ENCODE peak calls at places on chromosomes 2 and 18, in eight cellular contexts. One of them, this sample, is unnamed.

GRCh38 chr18:11989174-11989573 is 7.9 kb downstream of the IMPA2 start:
- DNase-seq in NCI-H2029 treated with DMSO at 0.1 percent for 48 hours: no peak
- DNase-seq in K562: no peak
- DNase-seq in activated naive CD4-positive, alpha-beta T cell: no peak
- DNase-seq in EL: no peak
- DNase-seq in Caco-2: no peak
- DNase-seq in A172: no peak
- DNase-seq in activated effector memory CD4-positive, alpha-beta T cell treated with anti-CD3 and anti-CD28 coated beads, Interleukin-2, amount 50 U/mL, for 16 hours: peak
- DNase-seq in this sample: no peak

GRCh38 chr2:120915670-120916069 is 180.0 kb downstream of the GLI2 start:
- DNase-seq in A172: peak
- DNase-seq in EL: no peak
- DNase-seq in NCI-H2029 treated with DMSO at 0.1 percent for 48 hours: no peak
- DNase-seq in Caco-2: no peak
- DNase-seq in activated naive CD4-positive, alpha-beta T cell: no peak
- DNase-seq in activated effector memory CD4-positive, alpha-beta T cell treated with anti-CD3 and anti-CD28 coated beads, Interleukin-2, amount 50 U/mL, for 16 hours: no peak
- DNase-seq in K562: no peak
- DNase-seq in this sample: no peak

GRCh38 chr2:173550143-173550542 is 195.5 kb downstream of the CDCA7 start:
- DNase-seq in EL: peak
- DNase-seq in A172: peak
- DNase-seq in activated naive CD4-positive, alpha-beta T cell: no peak
- DNase-seq in NCI-H2029 treated with DMSO at 0.1 percent for 48 hours: no peak
- DNase-seq in Caco-2: no peak
- DNase-seq in activated effector memory CD4-positive, alpha-beta T cell treated with anti-CD3 and anti-CD28 coated beads, Interleukin-2, amount 50 U/mL, for 16 hours: no peak
- DNase-seq in K562: no peak
- DNase-seq in this sample: no peak

GRCh38 chr2:234593636-234594035 is 96.8 kb upstream of the ARL4C start:
- DNase-seq in NCI-H2029 treated with DMSO at 0.1 percent for 48 hours: no peak
- DNase-seq in K562: no peak
- DNase-seq in EL: peak
- DNase-seq in activated naive CD4-positive, alpha-beta T cell: no peak
- DNase-seq in activated effector memory CD4-positive, alpha-beta T cell treated with anti-CD3 and anti-CD28 coated beads, Interleukin-2, amount 50 U/mL, for 16 hours: no peak
- DNase-seq in Caco-2: no peak
- DNase-seq in A172: no peak
- DNase-seq in this sample: no peak

GRCh38 chr2:160372585-160372984 is 121.0 kb downstream of the RBMS1 start:
- DNase-seq in activated effector memory CD4-positive, alpha-beta T cell treated with anti-CD3 and anti-CD28 coated beads, Interleukin-2, amount 50 U/mL, for 16 hours: no peak
- DNase-seq in Caco-2: no peak
- DNase-seq in A172: no peak
- DNase-seq in K562: no peak
- DNase-seq in NCI-H2029 treated with DMSO at 0.1 percent for 48 hours: no peak
- DNase-seq in EL: peak
- DNase-seq in activated naive CD4-positive, alpha-beta T cell: no peak
- DNase-seq in this sample: no peak

GRCh38 chr2:51027968-51028367 is 4.0 kb downstream of the NRXN1 start:
- DNase-seq in activated effector memory CD4-positive, alpha-beta T cell treated with anti-CD3 and anti-CD28 coated beads, Interleukin-2, amount 50 U/mL, for 16 hours: no peak
- DNase-seq in EL: no peak
- DNase-seq in Caco-2: no peak
- DNase-seq in K562: no peak
- DNase-seq in NCI-H2029 treated with DMSO at 0.1 percent for 48 hours: no peak
- DNase-seq in A172: no peak
- DNase-seq in activated naive CD4-positive, alpha-beta T cell: no peak
- DNase-seq in this sample: peak

GRCh38 chr2:11990576-11990975 is 244.1 kb downstream of the LPIN1 start:
- DNase-seq in activated effector memory CD4-positive, alpha-beta T cell treated with anti-CD3 and anti-CD28 coated beads, Interleukin-2, amount 50 U/mL, for 16 hours: no peak
- DNase-seq in NCI-H2029 treated with DMSO at 0.1 percent for 48 hours: no peak
- DNase-seq in activated naive CD4-positive, alpha-beta T cell: no peak
- DNase-seq in EL: no peak
- DNase-seq in Caco-2: no peak
- DNase-seq in A172: no peak
- DNase-seq in K562: no peak
- DNase-seq in this sample: no peak

GRCh38 chr2:142876423-142876822 is 1.0 kb upstream of the KYNU start:
- DNase-seq in activated naive CD4-positive, alpha-beta T cell: no peak
- DNase-seq in NCI-H2029 treated with DMSO at 0.1 percent for 48 hours: no peak
- DNase-seq in K562: no peak
- DNase-seq in Caco-2: no peak
- DNase-seq in EL: no peak
- DNase-seq in A172: no peak
- DNase-seq in activated effector memory CD4-positive, alpha-beta T cell treated with anti-CD3 and anti-CD28 coated beads, Interleukin-2, amount 50 U/mL, for 16 hours: no peak
- DNase-seq in this sample: no peak

This sample was measured in DMS79.